ENCODE peak calls at places on chromosomes 4 and X, in seven cellular contexts. One of them, this sample, is unnamed.

GRCh38 chrX:46573896-46574336 is 351 bp downstream of the CHST7 start:
- DNase-seq in hepatocyte: peak; percentile 57
- DNase-seq in OCI-LY7: peak; percentile 86
- DNase-seq in fibroblast of lung: peak; percentile 57
- DNase-seq in PC-9: no peak
- DNase-seq in mammary epithelial cell: peak; percentile 64
- DNase-seq in neural progenitor cell: peak; percentile 72
- DNase-seq in this sample: peak; percentile 73

GRCh38 chr4:74418063-74418670 is 26.8 kb upstream of the AREG start:
- DNase-seq in neural progenitor cell: no peak
- DNase-seq in mammary epithelial cell: peak; percentile 94
- DNase-seq in hepatocyte: no peak
- DNase-seq in OCI-LY7: no peak
- DNase-seq in PC-9: no peak
- DNase-seq in fibroblast of lung: peak; percentile 87
- DNase-seq in this sample: no peak

GRCh38 chr4:3202836-3203820 is 45.8 kb upstream of the MSANTD1 start:
- DNase-seq in OCI-LY7: no peak
- DNase-seq in mammary epithelial cell: no peak
- DNase-seq in fibroblast of lung: peak; percentile 59
- DNase-seq in neural progenitor cell: no peak
- DNase-seq in hepatocyte: no peak
- DNase-seq in PC-9: no peak
- DNase-seq in this sample: no peak

GRCh38 chrX:108312938-108313337 is 125.3 kb downstream of the COL4A6 start:
- DNase-seq in PC-9: peak; percentile 68
- DNase-seq in mammary epithelial cell: peak; percentile 83
- DNase-seq in hepatocyte: no peak
- DNase-seq in fibroblast of lung: peak; percentile 61
- DNase-seq in neural progenitor cell: peak; percentile 29
- DNase-seq in OCI-LY7: no peak
- DNase-seq in this sample: no peak

GRCh38 chr4:113975578-113975977 is 3.9 kb downstream of the ARSJ start:
- DNase-seq in PC-9: no peak
- DNase-seq in hepatocyte: no peak
- DNase-seq in neural progenitor cell: no peak
- DNase-seq in fibroblast of lung: no peak
- DNase-seq in OCI-LY7: no peak
- DNase-seq in mammary epithelial cell: no peak
- DNase-seq in this sample: no peak

GRCh38 chr4:6939761-6940743 is 30.4 kb downstream of the TBC1D14 start:
- DNase-seq in PC-9: no peak
- DNase-seq in mammary epithelial cell: no peak
- DNase-seq in hepatocyte: no peak
- DNase-seq in neural progenitor cell: peak; percentile 54
- DNase-seq in OCI-LY7: no peak
- DNase-seq in fibroblast of lung: no peak
- DNase-seq in this sample: peak; percentile 21

GRCh38 chrX:29952016-29952415 is 263.3 kb upstream of the MAGEB2 start:
- DNase-seq in neural progenitor cell: no peak
- DNase-seq in fibroblast of lung: peak; percentile 2
- DNase-seq in mammary epithelial cell: no peak
- DNase-seq in hepatocyte: no peak
- DNase-seq in OCI-LY7: no peak
- DNase-seq in PC-9: no peak
- DNase-seq in this sample: no peak

GRCh38 chr4:15654556-15655222 is 468 bp downstream of the FBXL5 start:
- DNase-seq in hepatocyte: peak; percentile 74
- DNase-seq in PC-9: no peak
- DNase-seq in mammary epithelial cell: peak; percentile 38
- DNase-seq in OCI-LY7: peak; percentile 62
- DNase-seq in fibroblast of lung: peak; percentile 33
- DNase-seq in neural progenitor cell: peak; percentile 86
- DNase-seq in this sample: peak; percentile 86

GRCh38 chr4:10051536-10052135 is 30.3 kb upstream of the SLC2A9 start:
- DNase-seq in mammary epithelial cell: no peak
- DNase-seq in OCI-LY7: no peak
- DNase-seq in neural progenitor cell: peak; percentile 20
- DNase-seq in PC-9: peak; percentile 18
- DNase-seq in fibroblast of lung: no peak
- DNase-seq in hepatocyte: no peak
- DNase-seq in this sample: no peak

GRCh38 chrX:136121788-136122187 is 25.5 kb upstream of the FHL1 start:
- DNase-seq in OCI-LY7: no peak
- DNase-seq in mammary epithelial cell: no peak
- DNase-seq in neural progenitor cell: no peak
- DNase-seq in fibroblast of lung: peak; percentile 22
- DNase-seq in hepatocyte: no peak
- DNase-seq in PC-9: no peak
- DNase-seq in this sample: no peak

GRCh38 chrX:153408221-153408721 is 3.0 kb upstream of the ZFP92 start:
- DNase-seq in hepatocyte: no peak
- DNase-seq in fibroblast of lung: no peak
- DNase-seq in neural progenitor cell: no peak
- DNase-seq in PC-9: no peak
- DNase-seq in OCI-LY7: no peak
- DNase-seq in mammary epithelial cell: no peak
- DNase-seq in this sample: peak; percentile 83

GRCh38 chr4:5238106-5238505 is 186.8 kb downstream of the STK32B start:
- DNase-seq in fibroblast of lung: no peak
- DNase-seq in neural progenitor cell: no peak
- DNase-seq in OCI-LY7: no peak
- DNase-seq in PC-9: no peak
- DNase-seq in mammary epithelial cell: no peak
- DNase-seq in hepatocyte: no peak
- DNase-seq in this sample: no peak

GRCh38 chrX:11239230-11239629 is 54.0 kb upstream of the AMELX start:
- DNase-seq in mammary epithelial cell: peak; percentile 73
- DNase-seq in PC-9: peak; percentile 45
- DNase-seq in hepatocyte: peak; percentile 59
- DNase-seq in OCI-LY7: no peak
- DNase-seq in neural progenitor cell: no peak
- DNase-seq in fibroblast of lung: peak; percentile 56
- DNase-seq in this sample: peak; percentile 49

GRCh38 chr4:154984148-154984547 is 203.1 kb downstream of the RBM46 start:
- DNase-seq in neural progenitor cell: no peak
- DNase-seq in hepatocyte: no peak
- DNase-seq in mammary epithelial cell: no peak
- DNase-seq in PC-9: no peak
- DNase-seq in OCI-LY7: no peak
- DNase-seq in fibroblast of lung: no peak
- DNase-seq in this sample: no peak

GRCh38 chr4:26060286-26060685 is 146.3 kb downstream of the SMIM20 start:
- DNase-seq in mammary epithelial cell: no peak
- DNase-seq in OCI-LY7: no peak
- DNase-seq in hepatocyte: no peak
- DNase-seq in neural progenitor cell: no peak
- DNase-seq in PC-9: no peak
- DNase-seq in fibroblast of lung: no peak
- DNase-seq in this sample: no peak

GRCh38 chr4:186651624-186652023 is 72.0 kb downstream of the FAT1 start:
- DNase-seq in neural progenitor cell: peak; percentile 82
- DNase-seq in hepatocyte: peak; percentile 60
- DNase-seq in OCI-LY7: no peak
- DNase-seq in mammary epithelial cell: no peak
- DNase-seq in fibroblast of lung: peak; percentile 52
- DNase-seq in PC-9: no peak
- DNase-seq in this sample: no peak

GRCh38 chr4:38073596-38074234 is 113.5 kb downstream of the PTTG2 start:
- DNase-seq in mammary epithelial cell: no peak
- DNase-seq in OCI-LY7: no peak
- DNase-seq in neural progenitor cell: no peak
- DNase-seq in fibroblast of lung: no peak
- DNase-seq in PC-9: no peak
- DNase-seq in hepatocyte: no peak
- DNase-seq in this sample: no peak
- H3K4me1 ChIP-seq in mammary epithelial cell: peaks cover 9% of the 10 kb centered on the region
- H3K4me1 ChIP-seq in OCI-LY7: peaks cover 6% of the 10 kb centered on the region
- H3K4me1 ChIP-seq in neural progenitor cell: peaks cover 6% of the 10 kb centered on the region
- H3K4me1 ChIP-seq in fibroblast of lung: peaks cover 5% of the 10 kb centered on the region
- H3K4me1 ChIP-seq in PC-9: peaks cover 60% of the 10 kb centered on the region
- H3K4me1 ChIP-seq in hepatocyte: peaks cover 27% of the 10 kb centered on the region
- H3K4me1 ChIP-seq in this sample: peaks cover 16% of the 10 kb centered on the region

GRCh38 chr4:24537025-24537424 is 47.3 kb downstream of the DHX15 start:
- DNase-seq in OCI-LY7: no peak
- DNase-seq in fibroblast of lung: no peak
- DNase-seq in neural progenitor cell: no peak
- DNase-seq in PC-9: no peak
- DNase-seq in mammary epithelial cell: no peak
- DNase-seq in hepatocyte: no peak
- DNase-seq in this sample: no peak
- H4K20me1 ChIP-seq in OCI-LY7: peaks cover 57% of the 10 kb centered on the region
- H4K20me1 ChIP-seq in fibroblast of lung: no peaks in the 10 kb centered on the region
- H4K20me1 ChIP-seq in neural progenitor cell: peaks cover 76% of the 10 kb centered on the region
- H4K20me1 ChIP-seq in PC-9: peaks cover 68% of the 10 kb centered on the region
- H4K20me1 ChIP-seq in mammary epithelial cell: peaks cover 9% of the 10 kb centered on the region
- H4K20me1 ChIP-seq in hepatocyte: peaks cover 32% of the 10 kb centered on the region
- H4K20me1 ChIP-seq in this sample: peaks cover 11% of the 10 kb centered on the region

GRCh38 chr4:105189855-105190650 is 43.4 kb downstream of the TET2 start:
- DNase-seq in hepatocyte: no peak
- DNase-seq in neural progenitor cell: no peak
- DNase-seq in fibroblast of lung: no peak
- DNase-seq in OCI-LY7: no peak
- DNase-seq in mammary epithelial cell: no peak
- DNase-seq in PC-9: no peak
- DNase-seq in this sample: no peak

GRCh38 chr4:105194328-105195231 is 47.9 kb downstream of the TET2 start:
- DNase-seq in OCI-LY7: no peak
- DNase-seq in hepatocyte: no peak
- DNase-seq in neural progenitor cell: no peak
- DNase-seq in PC-9: no peak
- DNase-seq in fibroblast of lung: peak; percentile 43
- DNase-seq in mammary epithelial cell: peak; percentile 48
- DNase-seq in this sample: no peak

GRCh38 chr4:105192474-105192873 is 45.8 kb downstream of the TET2 start:
- DNase-seq in OCI-LY7: no peak
- DNase-seq in PC-9: no peak
- DNase-seq in mammary epithelial cell: no peak
- DNase-seq in neural progenitor cell: no peak
- DNase-seq in fibroblast of lung: no peak
- DNase-seq in hepatocyte: no peak
- DNase-seq in this sample: no peak

GRCh38 chr4:105192910-105193309 is 46.2 kb downstream of the TET2 start:
- DNase-seq in fibroblast of lung: no peak
- DNase-seq in OCI-LY7: no peak
- DNase-seq in hepatocyte: no peak
- DNase-seq in neural progenitor cell: no peak
- DNase-seq in mammary epithelial cell: no peak
- DNase-seq in PC-9: no peak
- DNase-seq in this sample: no peak

GRCh38 chr4:105191621-105192210 is 45.0 kb downstream of the TET2 start:
- DNase-seq in fibroblast of lung: no peak
- DNase-seq in mammary epithelial cell: peak; percentile 19
- DNase-seq in PC-9: no peak
- DNase-seq in OCI-LY7: no peak
- DNase-seq in hepatocyte: no peak
- DNase-seq in neural progenitor cell: no peak
- DNase-seq in this sample: no peak
- H3K4me3 ChIP-seq in fibroblast of lung: no peak overlapping the region
- H3K4me3 ChIP-seq in mammary epithelial cell: no peak overlapping the region
- H3K4me3 ChIP-seq in PC-9: no peak overlapping the region
- H3K4me3 ChIP-seq in OCI-LY7: no peak overlapping the region
- H3K4me3 ChIP-seq in hepatocyte: no peak overlapping the region
- H3K4me3 ChIP-seq in neural progenitor cell: no peak overlapping the region
- H3K4me3 ChIP-seq in this sample: no peak overlapping the region

GRCh38 chrX:37817176-37817575 is 30.2 kb downstream of the DYNLT3 start:
- DNase-seq in hepatocyte: no peak
- DNase-seq in PC-9: no peak
- DNase-seq in mammary epithelial cell: no peak
- DNase-seq in fibroblast of lung: no peak
- DNase-seq in OCI-LY7: peak; percentile 36
- DNase-seq in neural progenitor cell: no peak
- DNase-seq in this sample: no peak
- H3K4me1 ChIP-seq in hepatocyte: no peaks in the 10 kb centered on the region
- H3K4me1 ChIP-seq in PC-9: no peaks in the 10 kb centered on the region
- H3K4me1 ChIP-seq in mammary epithelial cell: no peaks in the 10 kb centered on the region
- H3K4me1 ChIP-seq in fibroblast of lung: no peaks in the 10 kb centered on the region
- H3K4me1 ChIP-seq in OCI-LY7: peaks cover 96% of the 10 kb centered on the region
- H3K4me1 ChIP-seq in neural progenitor cell: no peaks in the 10 kb centered on the region
- H3K4me1 ChIP-seq in this sample: no peaks in the 10 kb centered on the region

DNA sequence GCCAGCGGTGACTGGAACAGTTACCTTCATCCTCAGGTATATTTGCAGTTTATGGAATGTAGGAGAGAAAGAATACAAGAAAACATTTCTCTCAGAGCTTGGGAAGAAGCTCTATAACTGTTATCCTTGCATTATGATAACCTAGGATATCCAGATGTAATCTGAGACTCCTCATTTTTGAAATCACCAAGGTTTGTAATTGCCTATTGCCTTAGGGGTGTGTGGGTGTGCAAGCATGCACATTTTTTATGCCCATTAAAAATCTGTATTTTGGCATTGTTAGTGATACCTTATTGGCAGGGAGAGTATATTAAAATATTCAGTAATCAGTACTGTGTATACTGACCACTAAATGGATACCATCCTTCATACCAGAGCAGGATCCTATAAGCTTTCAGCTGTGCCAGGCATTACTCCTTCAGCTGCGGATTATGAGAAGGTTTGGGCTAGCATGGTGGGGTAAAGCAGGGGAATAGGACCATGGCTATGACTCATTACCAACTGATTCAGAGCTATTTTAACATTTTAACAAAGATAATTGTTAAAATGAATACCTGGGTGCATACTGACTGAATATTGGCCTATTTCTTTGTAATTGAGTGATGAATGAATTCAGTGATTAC is 8.4 kb downstream of the SEC24B start:
- DNase-seq in hepatocyte: no peak
- DNase-seq in OCI-LY7: no peak
- DNase-seq in fibroblast of lung: no peak
- DNase-seq in PC-9: no peak
- DNase-seq in mammary epithelial cell: peak; percentile 46
- DNase-seq in neural progenitor cell: no peak
- DNase-seq in this sample: no peak
- H4K20me1 ChIP-seq in hepatocyte: peaks cover 98% of the 10 kb centered on the region
- H4K20me1 ChIP-seq in OCI-LY7: peaks cover 37% of the 10 kb centered on the region
- H4K20me1 ChIP-seq in fibroblast of lung: peaks cover 4% of the 10 kb centered on the region
- H4K20me1 ChIP-seq in PC-9: peaks cover 22% of the 10 kb centered on the region
- H4K20me1 ChIP-seq in mammary epithelial cell: no peaks in the 10 kb centered on the region
- H4K20me1 ChIP-seq in neural progenitor cell: peaks cover 59% of the 10 kb centered on the region
- H4K20me1 ChIP-seq in this sample: peaks cover 81% of the 10 kb centered on the region

GRCh38 chr4:85968945-85969830 is 390.7 kb downstream of the MAPK10 start:
- DNase-seq in mammary epithelial cell: peak; percentile 36
- DNase-seq in neural progenitor cell: peak; percentile 57
- DNase-seq in PC-9: no peak
- DNase-seq in fibroblast of lung: peak; percentile 69
- DNase-seq in hepatocyte: peak; percentile 59
- DNase-seq in OCI-LY7: peak; percentile 49
- DNase-seq in this sample: peak; percentile 31
- H3K4me3 ChIP-seq in mammary epithelial cell: no peak overlapping the region
- H3K4me3 ChIP-seq in neural progenitor cell: no peak overlapping the region
- H3K4me3 ChIP-seq in PC-9: no peak overlapping the region
- H3K4me3 ChIP-seq in fibroblast of lung: no peak overlapping the region
- H3K4me3 ChIP-seq in hepatocyte: no peak overlapping the region
- H3K4me3 ChIP-seq in OCI-LY7: no peak overlapping the region
- H3K4me3 ChIP-seq in this sample: no peak overlapping the region

This sample was measured in osteoblast.